ENCODE peak calls at places on chromosomes 6 and 20, in four cellular contexts. G is GM12878, W is A549, J is K562. U is an unnamed sample.

GRCh38 chr20:24684421-24684871 is 215.0 kb downstream of the SYNDIG1 start:
- DNase-seq in J (no peak), G (no peak), W (no peak), U (no peak)

GRCh38 chr6:128694303-128695009 is 174.1 kb upstream of the PTPRK start:
- DNase-seq in J (no peak), G (peak), W (no peak), U (no peak)

GRCh38 chr6:100823041-100823440 is 58.1 kb downstream of the ASCC3 start:
- DNase-seq in W (no peak), J (no peak), G (no peak), U (no peak)

GRCh38 chr6:3438190-3439167 is 18.4 kb downstream of the SLC22A23 start:
- DNase-seq in J (no peak), G (no peak), W (peak), U (peak)

GRCh38 chr6:84379142-84379541 is 151.7 kb upstream of the CEP162 start:
- DNase-seq in J (no peak), G (no peak), W (no peak), U (no peak)

GRCh38 chr20:32189691-32190607 is 17.6 kb downstream of the PLAGL2 start:
- DNase-seq in G (no peak), W (no peak), J (no peak), U (peak)

GRCh38 chr6:127457444-127458064 is 1.6 kb downstream of the KIAA0408 start:
- DNase-seq in W (no peak), G (no peak), J (no peak), U (peak)

GRCh38 chr6:149834513-149835481 is 29.4 kb downstream of the LRP11 start:
- DNase-seq in W (peak), J (peak), G (no peak), U (peak)

GRCh38 chr20:19784511-19785172 is 26.6 kb downstream of the RIN2 start:
- DNase-seq in J (peak), W (peak), G (peak), U (peak)

GRCh38 chr20:24118781-24119175 is 130.2 kb upstream of the GGTLC1 start:
- DNase-seq in W (no peak), J (no peak), G (no peak), U (no peak)

GRCh38 chr6:148211777-148212324 is 130.8 kb upstream of the SASH1 start:
- DNase-seq in G (no peak), J (no peak), W (no peak), U (no peak)

GRCh38 chr6:32176476-32177181 is 745 bp upstream of the AGPAT1 start:
- DNase-seq in W (no peak), J (peak), G (no peak), U (peak)

GRCh38 chr6:32175322-32175710 is 568 bp downstream of the AGPAT1 start:
- DNase-seq in W (no peak), G (no peak), J (peak), U (no peak)

GRCh38 chr6:32174416-32174815 is 1.5 kb downstream of the AGPAT1 start:
- DNase-seq in G (no peak), W (no peak), J (no peak), U (no peak)

GRCh38 chr6:32177182-32177787 is 920 bp upstream of the RNF5 start:
- DNase-seq in W (no peak), G (no peak), J (peak), U (no peak)

DNA sequence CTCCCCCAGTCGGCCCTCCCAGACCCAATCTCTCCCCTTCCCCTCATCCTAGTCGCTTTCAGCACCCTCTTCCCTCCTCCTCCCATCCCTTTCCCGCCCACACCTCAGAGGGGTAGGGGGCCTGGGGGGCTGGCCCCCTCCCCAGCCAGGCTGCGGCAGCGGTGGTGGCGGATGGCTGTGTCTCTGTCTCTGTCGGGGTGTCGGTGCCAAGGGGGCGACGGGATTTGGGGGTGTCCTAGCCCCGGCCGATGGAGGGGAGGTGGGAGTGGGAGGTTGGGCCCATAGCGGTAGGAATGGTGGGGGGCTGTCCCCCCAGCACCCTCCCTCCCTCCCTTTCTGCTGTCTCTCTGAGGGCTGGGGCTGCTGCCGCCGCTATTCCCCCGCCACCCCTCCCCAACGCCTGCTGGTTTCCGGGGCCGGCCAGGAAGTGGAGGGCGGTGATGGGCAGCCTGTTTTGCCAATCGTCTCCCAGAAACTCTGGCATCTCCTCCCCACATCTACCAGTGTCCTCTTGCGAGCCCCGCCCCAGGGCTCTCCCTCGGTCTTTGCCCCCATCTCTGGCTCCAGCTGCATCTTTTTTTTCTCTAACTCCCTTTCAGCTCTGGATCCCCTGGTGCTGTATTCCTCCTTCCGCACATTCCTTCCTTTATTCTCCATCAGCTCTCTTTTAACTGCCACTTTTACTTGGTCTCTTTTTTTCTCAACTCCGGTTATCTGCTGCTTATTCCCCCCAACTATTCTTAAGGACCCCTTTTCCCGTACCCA is at the start of gene AGPAT1:
- DNase-seq in W (peak), J (peak), G (peak), U (peak)
- TF ChIP-seq RAD21 in W (no peak), J (no peak), G (no peak), U (no peak)

DNA sequence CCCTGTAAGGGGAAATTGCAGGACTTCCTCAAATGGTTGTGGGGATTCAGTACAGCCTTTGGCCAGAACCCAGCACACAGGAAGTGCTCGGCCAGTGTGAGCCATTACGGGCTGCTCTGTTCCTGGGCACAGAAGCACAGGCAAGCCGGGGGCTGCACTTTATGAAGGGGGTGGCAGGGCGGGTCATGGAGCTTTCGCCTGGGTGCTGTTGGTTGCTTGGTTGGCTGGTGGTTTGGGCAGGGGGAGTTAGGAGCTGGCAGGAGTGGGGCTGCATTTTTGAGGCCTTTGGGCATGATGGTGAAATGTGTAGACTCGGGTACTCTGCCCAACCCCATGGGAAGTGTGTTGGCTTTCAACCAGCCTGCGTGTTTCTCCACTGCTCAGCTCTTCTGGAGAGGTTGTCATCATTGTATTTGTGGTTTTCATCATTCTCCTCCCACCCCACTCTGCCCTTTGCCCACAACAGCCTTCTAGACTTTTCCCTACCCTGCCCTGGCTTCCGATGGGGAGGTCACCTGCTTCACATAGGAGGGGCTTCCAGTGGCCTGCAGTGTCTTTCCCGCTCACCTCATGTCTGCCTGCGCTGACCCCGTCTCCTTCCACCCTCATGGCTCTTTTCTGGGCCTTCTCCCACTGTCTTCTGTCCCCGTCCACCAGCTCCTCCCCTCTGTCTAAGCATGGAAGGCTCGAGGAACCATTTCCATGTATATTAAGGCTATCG is 16.1 kb upstream of the RBM38 start:
- DNase-seq in G (no peak), W (no peak), J (no peak), U (no peak)
- TF ChIP-seq CEBPB in G (no peak), W (no peak), J (no peak), U (no peak)

DNA sequence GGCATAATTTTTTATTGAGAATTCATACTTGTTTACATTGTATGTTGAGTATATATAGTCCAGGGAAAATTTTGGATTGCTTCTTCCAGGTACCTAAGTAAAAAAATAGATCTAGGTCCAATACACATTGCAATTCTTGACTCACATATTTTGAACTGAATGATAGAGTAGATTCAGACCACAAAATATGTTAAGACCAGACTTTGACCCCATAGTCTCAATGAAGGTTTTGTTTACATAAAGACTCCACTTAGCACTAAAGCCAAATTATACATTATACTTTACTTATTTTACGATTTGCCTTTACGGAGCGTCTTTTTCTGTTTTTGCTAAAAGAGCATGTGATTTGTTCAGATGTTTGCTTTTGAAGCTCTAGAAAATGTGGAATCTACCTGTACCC is 144.1 kb upstream of the PTCHD4 start:
- DNase-seq in J (no peak), G (no peak), W (no peak), U (no peak)
- TF ChIP-seq ELK1 in J (no peak), G (no peak), W (no peak), U (no peak)

GRCh38 chr6:45422541-45423110 is 44.9 kb upstream of the SUPT3H start:
- DNase-seq in G (no peak), W (no peak), J (peak), U (peak)
- TF ChIP-seq RAD21 in G (no peak), W (no peak), J (no peak), U (no peak)

GRCh38 chr20:62754122-62754990 is 41.9 kb upstream of the MRGBP start:
- DNase-seq in G (no peak), W (no peak), J (no peak), U (no peak)

GRCh38 chr20:62758226-62758912 is 37.9 kb upstream of the MRGBP start:
- DNase-seq in G (no peak), J (no peak), W (no peak), U (no peak)

GRCh38 chr20:62753626-62754025 is 42.6 kb upstream of the MRGBP start:
- DNase-seq in G (no peak), J (no peak), W (no peak), U (no peak)

GRCh38 chr20:62754991-62755356 is 41.3 kb upstream of the MRGBP start:
- DNase-seq in W (no peak), G (no peak), J (no peak), U (no peak)

DNA sequence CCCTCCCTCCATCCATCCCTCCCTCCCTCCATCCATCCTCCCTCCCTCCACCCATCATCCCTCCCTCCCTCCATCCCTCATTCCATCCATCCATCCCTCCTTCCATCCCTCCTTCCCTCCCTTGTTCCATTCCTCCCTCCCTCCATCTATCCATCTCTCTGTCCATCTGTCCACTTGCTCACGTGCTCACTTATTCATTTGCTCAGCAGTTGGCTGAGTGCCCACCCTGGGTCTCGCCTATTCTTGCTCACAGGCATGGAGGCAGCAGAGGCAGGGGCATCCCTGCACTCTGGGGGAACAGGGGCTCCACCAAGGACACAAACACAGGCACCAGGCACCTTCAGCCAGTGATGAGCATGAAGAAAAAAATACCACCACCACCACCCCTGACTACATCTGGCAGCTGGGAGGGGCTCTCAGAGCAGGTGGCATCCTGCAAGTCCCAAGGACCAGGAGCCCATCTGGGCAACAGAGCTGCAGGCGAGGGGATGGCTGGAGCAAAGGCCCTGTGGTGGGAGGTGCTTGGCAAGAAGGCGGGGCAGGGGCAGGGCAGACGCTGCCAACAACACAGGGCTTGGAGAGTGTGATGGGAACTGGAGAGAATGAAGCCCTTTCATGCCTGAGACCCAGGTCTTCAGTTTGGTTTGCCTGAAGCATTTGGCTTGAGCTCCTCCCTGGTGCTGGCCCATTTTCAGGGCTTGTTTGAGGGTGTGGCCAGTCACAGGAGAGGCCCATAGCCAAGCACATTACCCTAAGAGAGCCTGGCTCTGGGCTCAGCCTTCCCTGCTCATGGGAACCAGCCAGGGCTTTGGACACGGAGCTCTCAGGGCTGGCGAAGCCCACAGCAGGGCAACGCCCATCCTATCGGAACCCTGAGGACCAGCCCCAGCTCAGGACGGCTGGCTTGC is 40.2 kb upstream of the MRGBP start:
- DNase-seq in W (no peak), G (no peak), J (no peak), U (no peak)
- TF ChIP-seq CEBPB in W (no peak), G (no peak), J (no peak), U (no peak)

U was measured in IMR-90.